ENCODE peak calls at places on chromosome 18, in eight cellular contexts. Z is stimulated activated CD8-positive, alpha-beta memory T cell treated with anti-CD3 and anti-CD28 coated beads, Interleukin-12 subunit alpha, Interleukin-12 subunit beta, amount 100 ng/mL, for 1 hour; S is ELF-1; C is AG04450; O is stimulated activated naive B cell treated with anti-CD40 and anti-IgM and Interleukin-4, amounts not matched to agents 10 μg/mL and 1 μg/mL and 100 μg/mL, for 72 hours; R is activated T-cell treated with anti-CD3 and anti-CD28 coated beads, Interleukin-2, amount 50 U/mL, for 1 hour; U is D341Med; N is RPMI7951. Y is an unnamed sample.
A peak's percentile ranks its signal among the peaks of the same experiment; 100 is the strongest.

GRCh38 chr18:34595673-34596072 is 114.4 kb upstream of the DTNA start:
- DNase-seq in Z (no peak), S (peak; percentile 50), C (peak; percentile 8), O (no peak), R (no peak), U (peak; percentile 43), N (peak; percentile 2), Y (peak; percentile 21)

GRCh38 chr18:31294199-31294747 is 23.7 kb upstream of the DSG1 start:
- DNase-seq in Z (no peak), S (peak; percentile 48), C (no peak), O (no peak), R (no peak), U (no peak), N (no peak), Y (no peak)

GRCh38 chr18:56661414-56662101 is 10.4 kb downstream of the WDR7 start:
- DNase-seq in Z (no peak), S (no peak), C (no peak), O (no peak), R (no peak), U (no peak), N (no peak), Y (peak; percentile 6)

GRCh38 chr18:22191986-22192385 is 22.6 kb downstream of the GATA6 start:
- DNase-seq in Z (no peak), S (no peak), C (no peak), O (no peak), R (no peak), U (no peak), N (no peak), Y (no peak)

GRCh38 chr18:50720281-50720680 is 99.5 kb downstream of the MRO start:
- DNase-seq in Z (no peak), S (peak; percentile 64), C (no peak), O (no peak), R (no peak), U (no peak), N (no peak), Y (no peak)

GRCh38 chr18:74496508-74497307 is 545 bp downstream of the CNDP2 start:
- DNase-seq in Z (peak; percentile 11), S (peak; percentile 75), C (peak; percentile 8), O (peak; percentile 50), R (no peak), U (peak; percentile 82), N (peak; percentile 64), Y (peak; percentile 74)

GRCh38 chr18:9292047-9292446 is 42.5 kb upstream of the TWSG1 start:
- DNase-seq in Z (no peak), S (no peak), C (no peak), O (no peak), R (no peak), U (no peak), N (no peak), Y (no peak)

GRCh38 chr18:10114727-10115463 is 201.1 kb downstream of the VAPA start:
- DNase-seq in Z (no peak), S (peak; percentile 55), C (no peak), O (no peak), R (no peak), U (no peak), N (no peak), Y (no peak)

GRCh38 chr18:79317718-79318117 is 78.0 kb upstream of the NFATC1 start:
- DNase-seq in Z (no peak), S (no peak), C (no peak), O (no peak), R (no peak), U (no peak), N (no peak), Y (no peak)

GRCh38 chr18:77160515-77160914 is 27.9 kb upstream of the MBP start:
- DNase-seq in Z (no peak), S (peak; percentile 70), C (no peak), O (no peak), R (no peak), U (no peak), N (no peak), Y (no peak)

GRCh38 chr18:74198453-74198852 is 50.1 kb downstream of the TIMM21 start:
- DNase-seq in Z (no peak), S (no peak), C (no peak), O (no peak), R (no peak), U (no peak), N (no peak), Y (no peak)

GRCh38 chr18:57743008-57743407 is 60.1 kb downstream of the ATP8B1 start:
- DNase-seq in Z (no peak), S (no peak), C (peak; percentile 30), O (no peak), R (no peak), U (no peak), N (peak; percentile 24), Y (peak; percentile 73)

GRCh38 chr18:5895886-5896740 is 791 bp upstream of the TMEM200C start:
- DNase-seq in Z (no peak), S (peak; percentile 61), C (no peak), O (no peak), R (no peak), U (peak; percentile 63), N (no peak), Y (peak; percentile 32)

GRCh38 chr18:64539852-64540251 is 391.0 kb upstream of the LINC00305 start:
- DNase-seq in Z (no peak), S (no peak), C (no peak), O (peak; percentile 34), R (no peak), U (no peak), N (no peak), Y (no peak)

GRCh38 chr18:76720683-76721082 is 101.7 kb upstream of the ZNF236 start:
- DNase-seq in Z (no peak), S (no peak), C (no peak), O (no peak), R (no peak), U (no peak), N (no peak), Y (no peak)

GRCh38 chr18:62808116-62808515 is 92.8 kb downstream of the PHLPP1 start:
- DNase-seq in Z (no peak), S (no peak), C (no peak), O (no peak), R (no peak), U (no peak), N (no peak), Y (no peak)

Y was measured in adipocyte.